ENCODE peak calls at places on chromosomes 2 and 18, in five cellular contexts. D is prostate gland, I is adrenal gland, P is Peyer's patch, K is transverse colon. V is an unnamed sample. For H3K36me3 and H3K4me1, the result is how much of the 10 kb centered on the place peaks cover.

GRCh38 chr2:164478205-164478604 is 143.1 kb downstream of the GRB14 start:
- DNase-seq in D (no peak), K (no peak), I (no peak), P (no peak), V (no peak)

GRCh38 chr2:112679484-112679883 is 33.7 kb downstream of the SLC20A1 start:
- DNase-seq in P (no peak), D (peak), K (no peak), I (no peak), V (no peak)

GRCh38 chr18:62610509-62611394 is 87.9 kb downstream of the ZCCHC2 start:
- DNase-seq in P (no peak), K (no peak), D (no peak), I (no peak), V (no peak)

GRCh38 chr18:70333757-70334156 is 44.9 kb downstream of the SOCS6 start:
- DNase-seq in P (no peak), D (no peak), I (no peak), K (no peak), V (no peak)

GRCh38 chr2:214378455-214379103 is 32.3 kb upstream of the VWC2L start:
- DNase-seq in P (no peak), I (no peak), K (no peak), D (peak), V (no peak)

GRCh38 chr2:120384486-120385354 is 38.8 kb downstream of the INHBB start:
- DNase-seq in I (no peak), P (peak), K (no peak), D (no peak), V (no peak)

GRCh38 chr2:3489449-3490115 is 29.7 kb downstream of the ADI1 start:
- DNase-seq in I (peak), D (no peak), K (no peak), P (no peak), V (no peak)

GRCh38 chr2:233240897-233241296 is 10.6 kb upstream of the ATG16L1 start:
- DNase-seq in D (no peak), P (no peak), I (no peak), K (no peak), V (no peak)

GRCh38 chr2:85477884-85478283 is 59.4 kb downstream of the SH2D6 start:
- DNase-seq in I (no peak), D (no peak), P (no peak), K (no peak), V (no peak)

GRCh38 chr2:149204686-149205085 is 125.7 kb upstream of the LYPD6 start:
- DNase-seq in K (no peak), I (no peak), D (no peak), P (no peak), V (no peak)

GRCh38 chr2:64019975-64020281 is 700 bp upstream of the VPS54 start:
- DNase-seq in K (no peak), I (no peak), P (no peak), D (no peak), V (no peak)

GRCh38 chr2:219499058-219499307 is 292 bp downstream of the GMPPA start:
- DNase-seq in K (no peak), P (no peak), D (no peak), I (no peak), V (no peak)

GRCh38 chr2:219496247-219496646 is 2.4 kb upstream of the GMPPA start:
- DNase-seq in I (no peak), P (no peak), D (no peak), K (no peak), V (no peak)

GRCh38 chr2:219496781-219497494 is 1.8 kb upstream of the GMPPA start:
- DNase-seq in I (no peak), P (peak), D (no peak), K (peak), V (no peak)

GRCh38 chr2:219498280-219499057 is at the start of gene GMPPA:
- DNase-seq in I (peak), D (peak), P (peak), K (peak), V (peak)

GRCh38 chr2:219497495-219498279 is 1.0 kb upstream of the GMPPA start:
- DNase-seq in I (peak), K (peak), P (peak), D (peak), V (peak)
- H3K36me3 ChIP-seq in I (under half), K (under half), P (under half), D (under half), V (under half)

DNA sequence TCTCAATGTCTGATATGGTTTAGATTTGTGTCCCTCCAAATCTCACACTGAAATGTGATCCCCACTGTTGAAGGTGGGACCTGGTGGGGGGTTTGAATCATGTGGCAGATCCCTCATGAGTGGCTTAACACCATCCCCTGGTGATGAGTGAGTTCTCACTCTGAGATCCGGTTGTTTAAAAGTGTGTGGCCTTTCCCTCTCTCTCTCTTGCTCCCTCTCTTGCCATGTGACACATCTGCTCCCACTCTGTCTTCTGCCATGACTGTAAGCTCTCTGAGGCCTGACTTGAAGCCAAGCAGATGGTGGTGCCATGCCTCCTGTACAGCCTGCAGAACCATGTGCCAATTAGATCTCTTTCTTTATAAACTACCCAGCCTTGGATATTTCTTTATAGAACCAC is 108.8 kb downstream of the RBMS1 start:
- DNase-seq in K (no peak), I (no peak), P (no peak), D (no peak), V (no peak)
- H3K4me1 ChIP-seq in K (under half), I (under half), P (under half), D (under half), V (half or more)

GRCh38 chr2:239745386-239745785 is 279.8 kb downstream of the NDUFA10 start:
- DNase-seq in P (no peak), K (no peak), D (no peak), I (no peak), V (peak)
- TF ChIP-seq POLR2A in P (no peak), K (no peak), D (no peak), I (no peak), V (no peak)

GRCh38 chr2:68167186-68167585 is 9.5 kb downstream of the PNO1 start:
- DNase-seq in D (no peak), K (no peak), I (no peak), P (no peak), V (no peak)

GRCh38 chr2:68158134-68158447 is 403 bp downstream of the PNO1 start:
- DNase-seq in K (no peak), I (no peak), P (no peak), D (no peak), V (no peak)

GRCh38 chr2:68169308-68169707 is 11.6 kb downstream of the PNO1 start:
- DNase-seq in P (no peak), K (no peak), I (no peak), D (no peak), V (no peak)

GRCh38 chr2:68163641-68164040 is 6.0 kb downstream of the PNO1 start:
- DNase-seq in D (no peak), P (no peak), K (no peak), I (no peak), V (no peak)
- H3K36me3 ChIP-seq in D (under half), P (under half), K (under half), I (under half), V (half or more)

GRCh38 chr2:28364611-28365010 is 28.0 kb upstream of the FOSL2 start:
- DNase-seq in I (no peak), P (no peak), D (no peak), K (no peak), V (no peak)

GRCh38 chr2:28361991-28362710 is 30.5 kb upstream of the FOSL2 start:
- DNase-seq in I (no peak), D (no peak), P (no peak), K (no peak), V (no peak)

GRCh38 chr2:28365158-28365557 is 27.5 kb upstream of the FOSL2 start:
- DNase-seq in K (no peak), I (no peak), D (no peak), P (peak), V (no peak)

GRCh38 chr2:28362991-28363521 is 29.6 kb upstream of the FOSL2 start:
- DNase-seq in P (no peak), I (no peak), K (no peak), D (no peak), V (no peak)

DNA sequence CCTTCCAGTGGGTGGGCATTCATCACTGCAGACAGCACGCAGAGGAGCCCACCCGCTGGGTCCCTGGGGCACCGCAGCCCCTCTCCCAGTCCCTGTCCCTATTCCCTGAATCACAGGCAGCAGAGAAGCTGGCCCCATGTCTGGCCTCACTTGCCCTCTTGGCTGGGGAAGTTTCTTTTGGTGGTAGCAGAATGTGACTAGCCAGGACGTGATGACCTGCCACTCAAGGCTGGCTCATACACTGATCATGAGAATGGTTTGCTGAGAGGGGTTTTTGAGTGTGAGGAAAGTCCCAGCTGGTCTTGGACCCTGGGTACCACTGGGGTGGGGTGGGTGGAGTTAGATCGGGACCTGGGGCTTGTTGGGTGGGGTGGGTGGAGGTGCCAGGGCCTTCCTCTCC is 29.0 kb upstream of the FOSL2 start:
- DNase-seq in I (no peak), K (no peak), P (no peak), D (no peak), V (no peak)
- H3K4me1 ChIP-seq in I (under half), K (under half), P (under half), D (under half), V (under half)

GRCh38 chr2:47172156-47172921 is 17.2 kb upstream of the STPG4 start:
- DNase-seq in D (no peak), P (no peak), K (no peak), I (no peak), V (no peak)

GRCh38 chr2:47169784-47170183 is 14.7 kb upstream of the STPG4 start:
- DNase-seq in I (no peak), D (no peak), P (no peak), K (no peak), V (no peak)

GRCh38 chr2:47173986-47174730 is 19.1 kb upstream of the STPG4 start:
- DNase-seq in K (no peak), D (no peak), P (no peak), I (no peak), V (no peak)

GRCh38 chr2:47174731-47175361 is 19.7 kb upstream of the STPG4 start:
- DNase-seq in K (peak), I (peak), P (no peak), D (peak), V (no peak)

GRCh38 chr2:47172922-47173695 is 18.0 kb upstream of the STPG4 start:
- DNase-seq in K (no peak), I (no peak), D (no peak), P (no peak), V (no peak)
- TF ChIP-seq POLR2A in K (no peak), I (no peak), D (no peak), P (no peak), V (no peak)

GRCh38 chr2:184743096-184743495 is 144.8 kb downstream of the ZNF804A start:
- DNase-seq in I (no peak), K (no peak), P (no peak), D (no peak), V (no peak)
- H3K36me3 ChIP-seq in I (under half), K (under half), P (under half), D (under half), V (under half)

DNA sequence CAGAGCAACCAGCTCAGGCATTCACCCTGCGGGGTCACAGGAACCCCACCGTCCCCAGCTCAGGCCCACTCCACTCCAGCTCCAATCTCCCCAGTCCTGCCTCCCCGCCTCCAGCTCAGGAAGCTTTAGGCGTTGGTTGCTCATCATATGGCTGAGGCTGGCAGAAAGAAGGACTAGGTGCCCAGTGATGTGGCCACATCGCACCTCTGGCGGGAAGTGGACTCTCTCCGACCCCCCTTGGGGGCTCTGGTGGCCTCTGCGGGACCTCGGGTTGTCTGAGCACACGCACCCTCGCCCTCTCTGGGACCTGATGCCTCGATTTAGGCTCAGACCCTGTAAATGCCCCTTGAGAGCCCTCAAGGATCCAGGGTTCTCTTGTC is 187.7 kb downstream of the ZFP36L2 start:
- DNase-seq in D (no peak), P (peak), K (no peak), I (no peak), V (no peak)
- H3K4me1 ChIP-seq in D (under half), P (under half), K (under half), I (under half), V (under half)

GRCh38 chr2:211089127-211089526 is 532.7 kb downstream of the CPS1 start:
- DNase-seq in D (no peak), P (no peak), K (no peak), I (no peak), V (no peak)
- TF ChIP-seq POLR2A in D (no peak), P (no peak), K (no peak), I (no peak), V (no peak)

GRCh38 chr2:118003396-118003824 is 10.5 kb downstream of the CCDC93 start:
- DNase-seq in K (peak), P (no peak), I (peak), D (peak), V (peak)
- H3K36me3 ChIP-seq in K (under half), P (under half), I (under half), D (under half), V (half or more)

V was measured in heart left ventricle.